ENCODE peak calls at places on chromosomes 1 and 21, in nine cellular contexts. Y is psoas muscle; V is Right ventricle myocardium superior; Z is IMR-90; R is naive thymus-derived CD8-positive, alpha-beta T cell; I is right cardiac atrium; J is sciatic nerve; N is activated T-cell treated with anti-CD3 and anti-CD28 coated beads, Interleukin-2, amount 50 U/mL, for 4 hours; O is left lung. C is an unnamed sample.

GRCh38 chr1:198906739-198907422 is 268.0 kb downstream of the PTPRC start:
- ATAC-seq in Y (no peak), V (no peak), Z (no peak), R (peak; percentile 58), I (no peak), J (no peak), N (no peak), O (no peak), C (no peak)

GRCh38 chr1:221781102-221781744 is 39.3 kb upstream of the DUSP10 start:
- ATAC-seq in Y (no peak), V (no peak), Z (no peak), R (no peak), I (no peak), J (peak; percentile 39), N (no peak), O (peak; percentile 36), C (no peak)

GRCh38 chr1:44604167-44604955 is 69.9 kb downstream of the TMEM53 start:
- ATAC-seq in Y (no peak), V (no peak), Z (no peak), R (no peak), I (no peak), J (no peak), N (no peak), O (no peak), C (no peak)

GRCh38 chr1:8941906-8942305 is 3.8 kb upstream of the CA6 start:
- ATAC-seq in Y (no peak), V (no peak), Z (peak; percentile 97), R (peak; percentile 33), I (no peak), J (peak; percentile 92), N (peak; percentile 75), O (peak; percentile 57), C (no peak)

GRCh38 chr1:40270152-40270834 is 12.3 kb downstream of the ZMPSTE24 start:
- ATAC-seq in Y (no peak), V (no peak), Z (no peak), R (no peak), I (no peak), J (no peak), N (peak; percentile 84), O (no peak), C (no peak)

GRCh38 chr1:237681210-237681609 is 209.5 kb downstream of the ZP4 start:
- ATAC-seq in Y (no peak), V (peak; percentile 10), Z (no peak), R (no peak), I (peak; percentile 44), J (no peak), N (no peak), O (no peak), C (no peak)

GRCh38 chr1:27519341-27520258 is 29.6 kb upstream of the WASF2 start:
- ATAC-seq in Y (no peak), V (peak; percentile 47), Z (no peak), R (no peak), I (peak; percentile 22), J (peak; percentile 34), N (no peak), O (peak; percentile 73), C (no peak)

GRCh38 chr1:31781138-31782065 is 17.3 kb upstream of the ADGRB2 start:
- ATAC-seq in Y (no peak), V (no peak), Z (no peak), R (no peak), I (peak; percentile 58), J (peak; percentile 14), N (peak; percentile 36), O (no peak), C (no peak)

GRCh38 chr1:63821650-63822049 is 47.8 kb downstream of the ROR1 start:
- ATAC-seq in Y (peak; percentile 73), V (peak; percentile 43), Z (peak; percentile 48), R (no peak), I (peak; percentile 40), J (no peak), N (no peak), O (peak; percentile 72), C (no peak)

GRCh38 chr1:235937123-235937522 is 70.4 kb upstream of the LYST start:
- ATAC-seq in Y (no peak), V (no peak), Z (no peak), R (no peak), I (no peak), J (no peak), N (peak; percentile 53), O (no peak), C (peak; percentile 67)

GRCh38 chr1:99751877-99752504 is 14.4 kb downstream of the FRRS1 start:
- ATAC-seq in Y (no peak), V (no peak), Z (no peak), R (no peak), I (no peak), J (no peak), N (peak; percentile 77), O (no peak), C (no peak)

GRCh38 chr1:208230668-208231529 is 13.3 kb downstream of the PLXNA2 start:
- ATAC-seq in Y (no peak), V (no peak), Z (no peak), R (no peak), I (no peak), J (no peak), N (no peak), O (peak; percentile 51), C (no peak)

GRCh38 chr1:193593355-193593874 is 407.0 kb upstream of the B3GALT2 start:
- ATAC-seq in Y (no peak), V (no peak), Z (no peak), R (no peak), I (no peak), J (no peak), N (no peak), O (no peak), C (no peak)

GRCh38 chr1:27364696-27365371 is 1.9 kb downstream of the MAP3K6 start:
- ATAC-seq in Y (no peak), V (no peak), Z (no peak), R (no peak), I (no peak), J (no peak), N (peak; percentile 33), O (no peak), C (no peak)

GRCh38 chr21:35441868-35442582 is 392.9 kb upstream of the RUNX1 start:
- ATAC-seq in Y (no peak), V (no peak), Z (no peak), R (no peak), I (no peak), J (no peak), N (no peak), O (no peak), C (no peak)

GRCh38 chr1:17984510-17985085 is 123.0 kb upstream of the IGSF21 start:
- ATAC-seq in Y (no peak), V (no peak), Z (no peak), R (no peak), I (no peak), J (no peak), N (no peak), O (peak; percentile 35), C (no peak)

GRCh38 chr1:159196543-159196942 is 8.1 kb upstream of the ACKR1 start:
- ATAC-seq in Y (no peak), V (no peak), Z (no peak), R (no peak), I (no peak), J (no peak), N (no peak), O (no peak), C (no peak)

GRCh38 chr1:32246888-32247273 is at the start of gene FAM167B:
- ATAC-seq in Y (peak; percentile 33), V (peak; percentile 47), Z (peak; percentile 60), R (no peak), I (peak; percentile 82), J (peak; percentile 85), N (no peak), O (peak; percentile 16), C (no peak)

GRCh38 chr1:63980706-63981407 is 207.0 kb downstream of the ROR1 start:
- ATAC-seq in Y (peak; percentile 26), V (peak; percentile 55), Z (no peak), R (no peak), I (peak; percentile 24), J (no peak), N (no peak), O (peak; percentile 86), C (no peak)

GRCh38 chr1:38766125-38766524 is 93.4 kb downstream of the RRAGC start:
- ATAC-seq in Y (no peak), V (no peak), Z (no peak), R (no peak), I (no peak), J (no peak), N (no peak), O (no peak), C (no peak)

GRCh38 chr1:156750932-156751723 is at the start of gene HDGF:
- ATAC-seq in Y (peak; percentile 19), V (peak; percentile 2), Z (peak; percentile 10), R (peak; percentile 43), I (peak; percentile 5), J (no peak), N (peak; percentile 29), O (peak; percentile 2), C (peak; percentile 58)

GRCh38 chr1:27045973-27046558 is 33.4 kb upstream of the TENT5B start:
- ATAC-seq in Y (peak; percentile 86), V (peak; percentile 82), Z (peak; percentile 69), R (peak; percentile 71), I (peak; percentile 68), J (peak; percentile 84), N (peak; percentile 53), O (peak; percentile 76), C (peak; percentile 60)

GRCh38 chr1:86972262-86972661 is 57.8 kb downstream of the HS2ST1 start:
- ATAC-seq in Y (no peak), V (no peak), Z (no peak), R (no peak), I (no peak), J (no peak), N (no peak), O (no peak), C (no peak)

GRCh38 chr1:74512516-74512915 is at the start of gene LRRC53:
- ATAC-seq in Y (no peak), V (peak; percentile 82), Z (no peak), R (no peak), I (no peak), J (no peak), N (no peak), O (no peak), C (no peak)

GRCh38 chr1:216456682-216457081 is 33.4 kb upstream of the USH2A start:
- ATAC-seq in Y (no peak), V (no peak), Z (peak; percentile 83), R (no peak), I (no peak), J (no peak), N (no peak), O (no peak), C (no peak)

GRCh38 chr1:88252745-88253144 is 431.3 kb upstream of the PKN2 start:
- ATAC-seq in Y (no peak), V (no peak), Z (no peak), R (no peak), I (no peak), J (no peak), N (no peak), O (no peak), C (no peak)

GRCh38 chr1:7489586-7489985 is 281.5 kb upstream of the VAMP3 start:
- ATAC-seq in Y (no peak), V (no peak), Z (no peak), R (no peak), I (no peak), J (no peak), N (no peak), O (no peak), C (no peak)

GRCh38 chr21:44965251-44966022 is 25.6 kb downstream of the SLX9 start:
- ATAC-seq in Y (no peak), V (no peak), Z (no peak), R (peak; percentile 62), I (no peak), J (peak; percentile 37), N (peak; percentile 74), O (no peak), C (no peak)

GRCh38 chr1:112956503-112957132 is 622 bp upstream of the SLC16A1 start:
- ATAC-seq in Y (peak; percentile 16), V (peak; percentile 21), Z (peak; percentile 21), R (peak; percentile 23), I (peak; percentile 7), J (peak; percentile 22), N (peak; percentile 16), O (peak; percentile 3), C (peak; percentile 18)

GRCh38 chr1:45957684-45958083 is 154.3 kb downstream of the MAST2 start:
- ATAC-seq in Y (peak; percentile 45), V (no peak), Z (no peak), R (no peak), I (no peak), J (no peak), N (no peak), O (no peak), C (no peak)

GRCh38 chr1:48018799-48019198 is 21.6 kb upstream of the TRABD2B start:
- ATAC-seq in Y (no peak), V (no peak), Z (no peak), R (no peak), I (no peak), J (no peak), N (no peak), O (no peak), C (no peak)